ENCODE peak calls at places on chromosome 3, in ten cellular contexts. W is Kasumi-1; Y is Daoy; M is lower leg skin; B is aorta; D is endothelial cell; X is activated CD4-positive, alpha-beta T cell treated with anti-CD3 and anti-CD28 coated beads, Interleukin-2, amount 10 ng/mL, durations not matched to agents 7 days and 5 days; J is non-pigmented ciliary epithelial cell; Z is posterior vena cava; P is left lung. V is an unnamed sample.

GRCh38 chr3:47013231-47013630 is 33.8 kb downstream of the NBEAL2 start:
- DNase-seq in W (no peak), Y (no peak), M (no peak), B (no peak), D (no peak), X (no peak), J (no peak), Z (no peak), P (no peak), V (no peak)

GRCh38 chr3:57948080-57948671 is 60.0 kb upstream of the FLNB start:
- DNase-seq in W (no peak), Y (no peak), M (no peak), B (peak), D (no peak), X (no peak), J (no peak), Z (peak), P (peak), V (no peak)

GRCh38 chr3:150691414-150692040 is 12.2 kb downstream of the ERICH6 start:
- DNase-seq in W (no peak), Y (no peak), M (no peak), B (no peak), D (no peak), X (no peak), J (no peak), Z (no peak), P (no peak), V (no peak)

GRCh38 chr3:98596902-98597500 is 3.6 kb upstream of the CPOX start:
- DNase-seq in W (peak), Y (no peak), M (no peak), B (no peak), D (peak), X (peak), J (no peak), Z (no peak), P (no peak), V (no peak)

GRCh38 chr3:131702156-131702555 is 199.4 kb upstream of the MRPL3 start:
- DNase-seq in W (no peak), Y (no peak), M (no peak), B (no peak), D (no peak), X (no peak), J (no peak), Z (no peak), P (no peak), V (no peak)

GRCh38 chr3:34077796-34078195 is 279.4 kb downstream of the PDCD6IP start:
- DNase-seq in W (no peak), Y (no peak), M (no peak), B (no peak), D (no peak), X (no peak), J (no peak), Z (no peak), P (no peak), V (no peak)

GRCh38 chr3:193572426-193572908 is 17.8 kb upstream of the ATP13A4 start:
- DNase-seq in W (peak), Y (peak), M (peak), B (no peak), D (peak), X (peak), J (no peak), Z (no peak), P (no peak), V (peak)

GRCh38 chr3:115937054-115937453 is 313.7 kb downstream of the GAP43 start:
- DNase-seq in W (peak), Y (no peak), M (no peak), B (no peak), D (no peak), X (no peak), J (no peak), Z (no peak), P (no peak), V (no peak)

GRCh38 chr3:24373198-24373959 is 121.3 kb downstream of the THRB start:
- DNase-seq in W (no peak), Y (no peak), M (peak), B (no peak), D (no peak), X (no peak), J (no peak), Z (no peak), P (peak), V (no peak)

GRCh38 chr3:111956995-111957736 is 21.7 kb upstream of the ABHD10 start:
- DNase-seq in W (no peak), Y (no peak), M (no peak), B (no peak), D (no peak), X (no peak), J (no peak), Z (no peak), P (no peak), V (no peak)

GRCh38 chr3:29771602-29772001 is 490.7 kb downstream of the RBMS3 start:
- DNase-seq in W (peak), Y (no peak), M (no peak), B (no peak), D (no peak), X (no peak), J (no peak), Z (no peak), P (no peak), V (no peak)

GRCh38 chr3:24519368-24520100 is 24.9 kb upstream of the THRB start:
- DNase-seq in W (no peak), Y (peak), M (no peak), B (no peak), D (no peak), X (no peak), J (no peak), Z (no peak), P (no peak), V (no peak)

GRCh38 chr3:49411550-49411967 is 217 bp downstream of the RHOA start:
- DNase-seq in W (no peak), Y (peak), M (no peak), B (peak), D (peak), X (peak), J (no peak), Z (peak), P (peak), V (no peak)

GRCh38 chr3:14555835-14556234 is 15.7 kb upstream of the GRIP2 start:
- DNase-seq in W (no peak), Y (no peak), M (no peak), B (no peak), D (no peak), X (peak), J (no peak), Z (no peak), P (no peak), V (no peak)

GRCh38 chr3:50510325-50510724 is 6.9 kb upstream of the CACNA2D2 start:
- DNase-seq in W (no peak), Y (no peak), M (no peak), B (no peak), D (no peak), X (no peak), J (no peak), Z (no peak), P (no peak), V (no peak)

GRCh38 chr3:16897254-16897926 is 12.6 kb downstream of the PLCL2 start:
- DNase-seq in W (no peak), Y (no peak), M (no peak), B (no peak), D (no peak), X (no peak), J (no peak), Z (no peak), P (no peak), V (no peak)

GRCh38 chr3:23575697-23576096 is 230.1 kb upstream of the UBE2E1 start:
- DNase-seq in W (no peak), Y (no peak), M (no peak), B (no peak), D (no peak), X (no peak), J (no peak), Z (no peak), P (no peak), V (no peak)

V was measured in iPS DF 6.9.